ENCODE peak calls at places on chromosome 9, in nine cellular contexts. Y is astrocyte of the spinal cord, U is AG09319, I is Peyer's patch, K is epithelial cell of esophagus, Q is MCF 10A, B is tibial artery, O is cardiac fibroblast, V is tibial nerve. L is an unnamed sample.

GRCh38 chr9:78674874-78675273 is 377.9 kb downstream of the PSAT1 start:
- DNase-seq in Y (no peak), U (no peak), I (no peak), K (no peak), Q (no peak), B (no peak), O (no peak), V (no peak), L (no peak)

GRCh38 chr9:96817973-96818372 is 36.3 kb downstream of the ZNF782 start:
- DNase-seq in Y (no peak), U (no peak), I (no peak), K (no peak), Q (no peak), B (no peak), O (no peak), V (no peak), L (no peak)

GRCh38 chr9:32500768-32501167 is 25.2 kb downstream of the RIGI start:
- DNase-seq in Y (peak), U (no peak), I (no peak), K (peak), Q (peak), B (no peak), O (peak), V (no peak), L (no peak)

GRCh38 chr9:105908069-105908468 is 213.7 kb downstream of the TMEM38B start:
- DNase-seq in Y (no peak), U (no peak), I (no peak), K (peak), Q (peak), B (no peak), O (no peak), V (no peak), L (no peak)

GRCh38 chr9:27496134-27496504 is 28.0 kb upstream of the IFNK start:
- DNase-seq in Y (no peak), U (no peak), I (no peak), K (peak), Q (no peak), B (no peak), O (no peak), V (no peak), L (no peak)

GRCh38 chr9:128145536-128145935 is 3.7 kb upstream of the LCN2 start:
- DNase-seq in Y (no peak), U (no peak), I (no peak), K (peak), Q (no peak), B (no peak), O (no peak), V (no peak), L (peak)

GRCh38 chr9:133710661-133711427 is 27.3 kb downstream of the SARDH start:
- DNase-seq in Y (no peak), U (no peak), I (no peak), K (no peak), Q (no peak), B (no peak), O (no peak), V (no peak), L (no peak)

GRCh38 chr9:71157731-71158130 is 36.3 kb upstream of the TRPM3 start:
- DNase-seq in Y (no peak), U (no peak), I (no peak), K (no peak), Q (no peak), B (no peak), O (no peak), V (no peak), L (no peak)

GRCh38 chr9:129823163-129823933 is 588 bp downstream of the TOR1A start:
- DNase-seq in Y (peak), U (no peak), I (no peak), K (peak), Q (no peak), B (no peak), O (peak), V (no peak), L (peak)

GRCh38 chr9:122092611-122093506 is at the start of gene TTLL11:
- DNase-seq in Y (peak), U (peak), I (peak), K (peak), Q (peak), B (peak), O (peak), V (peak), L (peak)

GRCh38 chr9:35972093-35972492 is 14.1 kb upstream of the OR2S2 start:
- DNase-seq in Y (no peak), U (no peak), I (no peak), K (no peak), Q (no peak), B (no peak), O (no peak), V (no peak), L (no peak)

GRCh38 chr9:102985162-102985900 is 9.8 kb upstream of the CYLC2 start:
- DNase-seq in Y (no peak), U (no peak), I (no peak), K (no peak), Q (no peak), B (no peak), O (no peak), V (no peak), L (no peak)

GRCh38 chr9:108776920-108777650 is 78.7 kb downstream of the ACTL7B start:
- DNase-seq in Y (peak), U (peak), I (no peak), K (peak), Q (peak), B (no peak), O (peak), V (no peak), L (peak)

GRCh38 chr9:131018621-131019020 is 9.6 kb downstream of the LAMC3 start:
- DNase-seq in Y (no peak), U (no peak), I (no peak), K (peak), Q (peak), B (no peak), O (no peak), V (no peak), L (peak)

GRCh38 chr9:37800631-37801286 is at the start of gene DCAF10:
- DNase-seq in Y (peak), U (peak), I (peak), K (peak), Q (peak), B (peak), O (peak), V (peak), L (peak)
- TF ChIP-seq CTCF in Y (no peak), U (no peak), I (no peak), K (peak), Q (no peak), B (no peak), O (no peak), V (peak), L (no peak)

DNA sequence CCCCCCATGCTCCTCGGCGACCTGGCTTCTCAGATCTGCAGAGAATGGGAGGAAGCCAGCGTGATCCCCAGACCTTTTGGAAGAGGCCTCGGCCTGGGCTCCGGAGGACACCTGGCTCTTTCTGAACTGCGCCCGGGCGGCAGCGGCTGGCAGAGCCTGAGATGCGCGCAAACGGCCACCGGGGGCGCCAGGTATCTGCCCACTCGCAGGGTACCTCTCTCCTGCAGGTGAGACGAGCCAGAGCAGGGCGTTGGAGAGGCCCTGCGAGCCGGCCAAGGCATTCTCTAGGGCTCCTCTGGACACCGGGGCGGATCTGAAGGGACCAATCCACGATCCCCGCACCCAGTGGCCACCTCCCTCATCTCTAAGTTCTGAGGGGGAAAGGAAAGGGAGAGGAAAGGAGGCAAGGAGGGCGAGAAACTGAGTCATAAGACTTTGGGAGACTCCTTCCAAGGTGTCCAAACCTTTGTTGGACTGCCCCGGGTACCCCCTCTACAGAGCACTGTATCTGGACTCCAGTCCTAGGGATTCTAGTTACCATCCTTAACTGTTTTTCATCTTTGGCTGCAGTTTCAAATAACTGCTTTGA is 55.0 kb upstream of the SLC46A2 start:
- DNase-seq in Y (no peak), U (no peak), I (no peak), K (no peak), Q (no peak), B (no peak), O (no peak), V (no peak), L (no peak)
- TF ChIP-seq CTCF in Y (peak), U (no peak), I (no peak), K (peak), Q (no peak), B (no peak), O (peak), V (no peak), L (no peak)

DNA sequence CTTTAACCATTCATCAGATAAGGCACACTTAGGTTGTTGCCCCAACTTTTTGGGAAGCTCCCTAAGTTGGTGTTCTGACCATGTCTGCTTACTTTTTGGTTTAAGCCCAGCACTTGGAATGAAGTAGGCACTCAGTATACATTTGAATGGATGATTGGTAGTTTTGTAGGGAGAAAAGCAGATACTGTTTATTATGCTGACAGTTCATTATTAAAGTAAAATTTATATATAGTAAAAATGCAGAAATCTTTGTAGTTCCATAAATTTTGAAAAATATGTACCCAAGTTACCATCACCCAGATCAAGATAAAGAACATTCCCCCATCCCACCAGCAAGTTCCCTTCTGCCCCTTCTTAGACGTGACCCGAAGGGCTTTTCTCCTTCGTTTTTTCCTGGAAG is 35.4 kb downstream of the PRKACG start:
- DNase-seq in Y (no peak), U (no peak), I (no peak), K (no peak), Q (no peak), B (no peak), O (no peak), V (no peak), L (no peak)
- TF ChIP-seq CTCF in Y (no peak), U (no peak), I (no peak), K (no peak), Q (no peak), B (no peak), O (no peak), V (no peak), L (no peak)

GRCh38 chr9:136429683-136430590 is 9.7 kb downstream of the INPP5E start:
- DNase-seq in Y (no peak), U (no peak), I (no peak), K (no peak), Q (no peak), B (no peak), O (no peak), V (no peak), L (no peak)
- TF ChIP-seq CTCF in Y (no peak), U (no peak), I (no peak), K (no peak), Q (no peak), B (no peak), O (no peak), V (no peak), L (no peak)

DNA sequence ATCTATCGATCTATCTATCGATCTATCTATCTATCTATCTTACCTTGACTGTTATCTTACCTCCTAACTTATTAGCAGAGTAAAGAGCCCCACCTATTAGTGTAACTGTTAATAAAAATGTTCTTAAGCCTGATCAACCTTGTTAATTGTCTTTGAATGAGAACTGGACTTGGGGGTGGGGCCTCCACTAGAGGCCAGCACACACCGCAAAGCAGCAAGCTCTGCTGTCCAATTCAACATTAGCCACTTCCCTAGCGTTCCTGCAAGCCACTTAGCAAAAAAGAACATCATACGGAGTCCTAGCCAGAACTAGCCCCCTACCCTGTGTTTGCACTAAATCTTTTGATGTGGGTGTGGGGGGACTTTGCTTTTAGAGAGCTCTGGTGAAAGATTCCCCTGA is 515.8 kb downstream of the KDM4C start:
- DNase-seq in Y (no peak), U (no peak), I (no peak), K (peak), Q (peak), B (no peak), O (peak), V (no peak), L (no peak)
- TF ChIP-seq CTCF in Y (peak), U (peak), I (no peak), K (peak), Q (no peak), B (peak), O (peak), V (no peak), L (no peak)

DNA sequence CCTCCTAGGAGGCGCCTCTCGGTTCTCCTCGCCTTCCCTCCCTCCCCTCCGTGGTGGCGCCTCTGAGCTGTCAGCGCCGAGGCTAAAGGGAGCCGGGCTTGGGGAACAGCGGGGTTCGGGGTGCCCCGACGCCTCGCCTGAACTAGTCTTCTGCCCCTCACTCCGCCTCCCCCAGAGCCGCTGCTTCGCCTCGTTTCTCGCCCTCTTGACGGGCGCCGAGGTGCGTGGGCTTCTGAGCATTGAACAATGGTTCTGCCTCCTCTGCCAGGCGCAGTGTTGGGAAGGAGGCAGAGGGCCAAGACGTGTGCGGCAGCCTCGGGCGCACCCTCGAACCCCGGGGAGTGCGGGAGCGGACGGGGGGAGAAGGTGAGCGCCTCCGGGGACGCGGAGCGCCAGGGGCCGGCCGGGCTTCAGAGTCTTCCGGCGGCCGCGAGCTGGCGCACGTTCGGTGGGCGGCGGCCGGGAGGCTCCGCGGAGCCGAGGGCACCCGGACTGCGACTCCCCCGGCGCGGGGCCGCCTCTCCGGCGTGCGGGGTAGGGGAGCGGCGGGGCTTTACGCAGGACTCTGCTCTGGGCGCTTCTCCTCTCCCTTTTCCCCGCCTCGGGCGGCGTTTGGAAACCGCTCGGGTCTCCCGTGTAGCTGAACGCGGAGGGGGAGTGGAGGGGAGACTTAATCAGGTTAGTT is 916 bp downstream of the VLDLR start:
- DNase-seq in Y (no peak), U (no peak), I (no peak), K (peak), Q (no peak), B (no peak), O (peak), V (no peak), L (peak)
- TF ChIP-seq CTCF in Y (no peak), U (no peak), I (no peak), K (no peak), Q (no peak), B (no peak), O (no peak), V (no peak), L (no peak)

DNA sequence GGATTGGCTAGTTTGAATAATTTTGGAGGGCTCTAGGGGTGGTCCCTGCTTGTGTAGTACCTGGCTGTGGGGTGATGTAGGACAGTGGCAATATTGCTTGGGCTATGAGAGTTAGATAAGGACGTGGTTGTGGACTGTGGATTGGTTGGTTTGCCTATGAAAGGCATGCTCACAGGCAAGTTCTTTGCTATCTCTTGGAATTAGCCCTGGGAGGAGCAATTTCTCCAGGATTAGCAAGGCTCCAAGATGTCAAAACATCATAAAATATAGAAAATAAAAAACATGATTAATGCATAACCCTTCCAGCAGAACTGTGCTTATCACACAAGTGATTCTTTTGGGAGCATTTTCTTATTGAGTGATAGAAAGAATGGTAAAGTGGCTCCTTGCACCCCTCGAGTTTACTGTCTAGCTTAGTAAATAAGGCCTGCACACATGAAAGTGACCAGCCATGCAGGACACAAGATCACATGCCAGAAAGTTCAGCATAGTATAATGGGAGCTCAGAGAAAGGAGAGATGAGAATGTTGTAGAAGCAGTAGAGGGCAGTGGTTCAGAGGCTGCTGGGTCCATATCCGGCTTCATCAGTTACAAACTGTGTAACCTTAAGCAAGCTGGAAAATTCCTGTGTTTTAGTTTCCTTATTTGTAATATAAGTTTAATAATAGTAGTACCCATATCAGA is 13.8 kb downstream of the AOPEP start:
- DNase-seq in Y (no peak), U (no peak), I (no peak), K (no peak), Q (no peak), B (no peak), O (no peak), V (no peak), L (no peak)
- TF ChIP-seq CTCF in Y (no peak), U (no peak), I (no peak), K (no peak), Q (no peak), B (no peak), O (no peak), V (no peak), L (no peak)

DNA sequence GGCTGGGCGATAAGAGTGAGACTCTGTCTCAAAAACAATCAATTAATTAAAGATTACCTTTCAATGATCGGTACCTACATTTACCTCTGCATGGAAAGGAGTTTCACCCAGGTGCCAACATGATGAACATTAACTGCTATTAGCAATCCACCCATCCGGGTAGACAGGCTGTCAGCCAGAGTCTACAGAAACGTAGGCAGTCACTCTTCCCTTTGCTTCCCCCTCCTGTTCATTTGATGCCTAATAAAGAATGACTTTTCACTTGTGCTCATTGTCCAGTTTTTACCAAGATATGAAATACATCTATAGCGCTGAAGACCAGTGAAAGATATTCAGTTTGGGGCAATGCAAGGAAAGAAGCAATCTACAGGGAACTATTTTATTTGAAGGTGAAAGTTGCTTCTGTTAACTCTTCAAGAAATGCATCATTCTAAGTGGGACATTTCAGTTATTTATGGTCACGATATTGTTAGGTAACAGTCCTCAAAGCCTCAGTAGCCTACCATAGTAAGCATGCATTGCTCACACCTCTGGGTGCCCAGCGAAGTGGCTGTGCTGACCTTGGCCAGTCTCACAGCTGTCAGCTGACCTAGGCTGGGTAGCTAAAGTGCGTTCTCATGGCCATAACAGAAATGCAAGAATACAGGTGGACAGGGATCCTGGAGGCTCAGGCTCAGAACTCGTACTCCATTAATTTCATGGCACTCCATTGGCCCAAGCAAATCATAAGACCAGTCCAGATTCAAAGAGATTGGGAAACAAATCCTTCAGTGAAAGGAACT is 87.2 kb upstream of the DMRT1 start:
- DNase-seq in Y (no peak), U (no peak), I (no peak), K (no peak), Q (no peak), B (no peak), O (no peak), V (no peak), L (no peak)
- TF ChIP-seq CTCF in Y (no peak), U (no peak), I (no peak), K (peak), Q (no peak), B (no peak), O (no peak), V (no peak), L (no peak)

L was measured in Calu3.